ENCODE peak calls at places on chromosome 20, in ten cellular contexts. One of them, this sample, is unnamed.

GRCh38 chr20:2751868-2752630 is 48.4 kb downstream of the CPXM1 start:
- DNase-seq in lower lobe of right lung: peak
- DNase-seq in breast epithelium: no peak
- DNase-seq in dorsolateral prefrontal cortex: no peak
- DNase-seq in CD8-positive, alpha-beta T cell: peak
- DNase-seq in A549: no peak
- DNase-seq in astrocyte of the cerebellum: no peak
- DNase-seq in fibroblast of lung: no peak
- DNase-seq in neural progenitor cell: peak
- DNase-seq in LNCaP clone FGC: no peak
- DNase-seq in this sample: no peak

GRCh38 chr20:56826306-56826970 is 197.3 kb downstream of the TFAP2C start:
- DNase-seq in lower lobe of right lung: no peak
- DNase-seq in breast epithelium: no peak
- DNase-seq in dorsolateral prefrontal cortex: no peak
- DNase-seq in CD8-positive, alpha-beta T cell: no peak
- DNase-seq in A549: no peak
- DNase-seq in astrocyte of the cerebellum: no peak
- DNase-seq in fibroblast of lung: no peak
- DNase-seq in neural progenitor cell: no peak
- DNase-seq in LNCaP clone FGC: no peak
- DNase-seq in this sample: no peak

GRCh38 chr20:61599061-61599930 is 347.2 kb downstream of the CDH4 start:
- DNase-seq in lower lobe of right lung: peak
- DNase-seq in breast epithelium: no peak
- DNase-seq in dorsolateral prefrontal cortex: no peak
- DNase-seq in CD8-positive, alpha-beta T cell: no peak
- DNase-seq in A549: no peak
- DNase-seq in astrocyte of the cerebellum: no peak
- DNase-seq in fibroblast of lung: no peak
- DNase-seq in neural progenitor cell: peak
- DNase-seq in LNCaP clone FGC: no peak
- DNase-seq in this sample: no peak

GRCh38 chr20:18632196-18632789 is 44.4 kb downstream of the DTD1 start:
- DNase-seq in lower lobe of right lung: peak
- DNase-seq in breast epithelium: peak
- DNase-seq in dorsolateral prefrontal cortex: peak
- DNase-seq in CD8-positive, alpha-beta T cell: peak
- DNase-seq in A549: peak
- DNase-seq in astrocyte of the cerebellum: peak
- DNase-seq in fibroblast of lung: peak
- DNase-seq in neural progenitor cell: peak
- DNase-seq in LNCaP clone FGC: no peak
- DNase-seq in this sample: no peak

GRCh38 chr20:40494238-40494637 is 194.8 kb downstream of the MAFB start:
- DNase-seq in lower lobe of right lung: peak
- DNase-seq in breast epithelium: no peak
- DNase-seq in dorsolateral prefrontal cortex: no peak
- DNase-seq in CD8-positive, alpha-beta T cell: no peak
- DNase-seq in A549: no peak
- DNase-seq in astrocyte of the cerebellum: no peak
- DNase-seq in fibroblast of lung: no peak
- DNase-seq in neural progenitor cell: no peak
- DNase-seq in LNCaP clone FGC: no peak
- DNase-seq in this sample: no peak

GRCh38 chr20:12040261-12040660 is 122.6 kb downstream of the BTBD3 start:
- DNase-seq in lower lobe of right lung: no peak
- DNase-seq in breast epithelium: no peak
- DNase-seq in dorsolateral prefrontal cortex: no peak
- DNase-seq in CD8-positive, alpha-beta T cell: no peak
- DNase-seq in A549: no peak
- DNase-seq in astrocyte of the cerebellum: no peak
- DNase-seq in fibroblast of lung: no peak
- DNase-seq in neural progenitor cell: no peak
- DNase-seq in LNCaP clone FGC: no peak
- DNase-seq in this sample: no peak

GRCh38 chr20:5349448-5349847 is 32.7 kb upstream of the PROKR2 start:
- DNase-seq in lower lobe of right lung: no peak
- DNase-seq in breast epithelium: no peak
- DNase-seq in dorsolateral prefrontal cortex: no peak
- DNase-seq in CD8-positive, alpha-beta T cell: no peak
- DNase-seq in A549: no peak
- DNase-seq in astrocyte of the cerebellum: no peak
- DNase-seq in fibroblast of lung: no peak
- DNase-seq in neural progenitor cell: no peak
- DNase-seq in LNCaP clone FGC: no peak
- DNase-seq in this sample: no peak

GRCh38 chr20:51752343-51752951 is 15.7 kb downstream of the ATP9A start:
- DNase-seq in lower lobe of right lung: no peak
- DNase-seq in breast epithelium: no peak
- DNase-seq in dorsolateral prefrontal cortex: no peak
- DNase-seq in CD8-positive, alpha-beta T cell: no peak
- DNase-seq in A549: peak
- DNase-seq in astrocyte of the cerebellum: peak
- DNase-seq in fibroblast of lung: peak
- DNase-seq in neural progenitor cell: no peak
- DNase-seq in LNCaP clone FGC: no peak
- DNase-seq in this sample: peak

GRCh38 chr20:17663040-17663399 is 19.0 kb downstream of the RRBP1 start:
- DNase-seq in lower lobe of right lung: no peak
- DNase-seq in breast epithelium: no peak
- DNase-seq in dorsolateral prefrontal cortex: no peak
- DNase-seq in CD8-positive, alpha-beta T cell: no peak
- DNase-seq in A549: no peak
- DNase-seq in astrocyte of the cerebellum: no peak
- DNase-seq in fibroblast of lung: no peak
- DNase-seq in neural progenitor cell: no peak
- DNase-seq in LNCaP clone FGC: no peak
- DNase-seq in this sample: no peak

GRCh38 chr20:35006531-35006971 is 50.9 kb downstream of the MYH7B start:
- DNase-seq in lower lobe of right lung: no peak
- DNase-seq in breast epithelium: no peak
- DNase-seq in dorsolateral prefrontal cortex: peak
- DNase-seq in CD8-positive, alpha-beta T cell: no peak
- DNase-seq in A549: no peak
- DNase-seq in astrocyte of the cerebellum: no peak
- DNase-seq in fibroblast of lung: no peak
- DNase-seq in neural progenitor cell: no peak
- DNase-seq in LNCaP clone FGC: no peak
- DNase-seq in this sample: no peak

GRCh38 chr20:31720486-31721407 is 1.9 kb downstream of the BCL2L1 start:
- DNase-seq in lower lobe of right lung: no peak
- DNase-seq in breast epithelium: no peak
- DNase-seq in dorsolateral prefrontal cortex: no peak
- DNase-seq in CD8-positive, alpha-beta T cell: no peak
- DNase-seq in A549: no peak
- DNase-seq in astrocyte of the cerebellum: no peak
- DNase-seq in fibroblast of lung: no peak
- DNase-seq in neural progenitor cell: no peak
- DNase-seq in LNCaP clone FGC: no peak
- DNase-seq in this sample: no peak

GRCh38 chr20:137668-138131 is 4.7 kb upstream of the DEFB126 start:
- DNase-seq in lower lobe of right lung: no peak
- DNase-seq in breast epithelium: no peak
- DNase-seq in dorsolateral prefrontal cortex: no peak
- DNase-seq in CD8-positive, alpha-beta T cell: no peak
- DNase-seq in A549: peak
- DNase-seq in astrocyte of the cerebellum: no peak
- DNase-seq in fibroblast of lung: no peak
- DNase-seq in neural progenitor cell: no peak
- DNase-seq in LNCaP clone FGC: no peak
- DNase-seq in this sample: no peak

GRCh38 chr20:61444637-61445036 is 192.6 kb downstream of the CDH4 start:
- DNase-seq in lower lobe of right lung: no peak
- DNase-seq in breast epithelium: no peak
- DNase-seq in dorsolateral prefrontal cortex: no peak
- DNase-seq in CD8-positive, alpha-beta T cell: no peak
- DNase-seq in A549: no peak
- DNase-seq in astrocyte of the cerebellum: no peak
- DNase-seq in fibroblast of lung: no peak
- DNase-seq in neural progenitor cell: no peak
- DNase-seq in LNCaP clone FGC: no peak
- DNase-seq in this sample: no peak

GRCh38 chr20:7147220-7147601 is 379.7 kb downstream of the BMP2 start:
- DNase-seq in lower lobe of right lung: no peak
- DNase-seq in breast epithelium: no peak
- DNase-seq in dorsolateral prefrontal cortex: no peak
- DNase-seq in CD8-positive, alpha-beta T cell: no peak
- DNase-seq in A549: no peak
- DNase-seq in astrocyte of the cerebellum: no peak
- DNase-seq in fibroblast of lung: no peak
- DNase-seq in neural progenitor cell: peak
- DNase-seq in LNCaP clone FGC: no peak
- DNase-seq in this sample: no peak

GRCh38 chr20:63325021-63325471 is 32.1 kb downstream of the COL20A1 start:
- DNase-seq in lower lobe of right lung: no peak
- DNase-seq in breast epithelium: no peak
- DNase-seq in dorsolateral prefrontal cortex: no peak
- DNase-seq in CD8-positive, alpha-beta T cell: no peak
- DNase-seq in A549: no peak
- DNase-seq in astrocyte of the cerebellum: no peak
- DNase-seq in fibroblast of lung: no peak
- DNase-seq in neural progenitor cell: no peak
- DNase-seq in LNCaP clone FGC: no peak
- DNase-seq in this sample: no peak
- TF ChIP-seq CTCF in lower lobe of right lung: no peak
- TF ChIP-seq CTCF in breast epithelium: no peak
- TF ChIP-seq CTCF in dorsolateral prefrontal cortex: no peak
- TF ChIP-seq CTCF in CD8-positive, alpha-beta T cell: no peak
- TF ChIP-seq CTCF in A549: no peak
- TF ChIP-seq CTCF in astrocyte of the cerebellum: no peak
- TF ChIP-seq CTCF in fibroblast of lung: no peak
- TF ChIP-seq CTCF in neural progenitor cell: no peak
- TF ChIP-seq CTCF in LNCaP clone FGC: no peak
- TF ChIP-seq CTCF in this sample: no peak

GRCh38 chr20:58179432-58180099 is 48.9 kb downstream of the ANKRD60 start:
- DNase-seq in lower lobe of right lung: peak
- DNase-seq in breast epithelium: no peak
- DNase-seq in dorsolateral prefrontal cortex: peak
- DNase-seq in CD8-positive, alpha-beta T cell: peak
- DNase-seq in A549: peak
- DNase-seq in astrocyte of the cerebellum: peak
- DNase-seq in fibroblast of lung: peak
- DNase-seq in neural progenitor cell: peak
- DNase-seq in LNCaP clone FGC: no peak
- DNase-seq in this sample: no peak
- H3K4me3 ChIP-seq in lower lobe of right lung: peak
- H3K4me3 ChIP-seq in breast epithelium: peak
- H3K4me3 ChIP-seq in dorsolateral prefrontal cortex: peak
- H3K4me3 ChIP-seq in CD8-positive, alpha-beta T cell: peak
- H3K4me3 ChIP-seq in A549: peak
- H3K4me3 ChIP-seq in astrocyte of the cerebellum: peak
- H3K4me3 ChIP-seq in fibroblast of lung: peak
- H3K4me3 ChIP-seq in neural progenitor cell: peak
- H3K4me3 ChIP-seq in LNCaP clone FGC: peak
- H3K4me3 ChIP-seq in this sample: peak

GRCh38 chr20:36873498-36874189 is 2.3 kb upstream of the TLDC2 start:
- DNase-seq in lower lobe of right lung: peak
- DNase-seq in breast epithelium: no peak
- DNase-seq in dorsolateral prefrontal cortex: no peak
- DNase-seq in CD8-positive, alpha-beta T cell: no peak
- DNase-seq in A549: no peak
- DNase-seq in astrocyte of the cerebellum: no peak
- DNase-seq in fibroblast of lung: peak
- DNase-seq in neural progenitor cell: no peak
- DNase-seq in LNCaP clone FGC: no peak
- DNase-seq in this sample: no peak
- TF ChIP-seq CTCF in lower lobe of right lung: no peak
- TF ChIP-seq CTCF in breast epithelium: no peak
- TF ChIP-seq CTCF in dorsolateral prefrontal cortex: no peak
- TF ChIP-seq CTCF in CD8-positive, alpha-beta T cell: no peak
- TF ChIP-seq CTCF in A549: no peak
- TF ChIP-seq CTCF in astrocyte of the cerebellum: no peak
- TF ChIP-seq CTCF in fibroblast of lung: no peak
- TF ChIP-seq CTCF in neural progenitor cell: no peak
- TF ChIP-seq CTCF in LNCaP clone FGC: no peak
- TF ChIP-seq CTCF in this sample: no peak

DNA sequence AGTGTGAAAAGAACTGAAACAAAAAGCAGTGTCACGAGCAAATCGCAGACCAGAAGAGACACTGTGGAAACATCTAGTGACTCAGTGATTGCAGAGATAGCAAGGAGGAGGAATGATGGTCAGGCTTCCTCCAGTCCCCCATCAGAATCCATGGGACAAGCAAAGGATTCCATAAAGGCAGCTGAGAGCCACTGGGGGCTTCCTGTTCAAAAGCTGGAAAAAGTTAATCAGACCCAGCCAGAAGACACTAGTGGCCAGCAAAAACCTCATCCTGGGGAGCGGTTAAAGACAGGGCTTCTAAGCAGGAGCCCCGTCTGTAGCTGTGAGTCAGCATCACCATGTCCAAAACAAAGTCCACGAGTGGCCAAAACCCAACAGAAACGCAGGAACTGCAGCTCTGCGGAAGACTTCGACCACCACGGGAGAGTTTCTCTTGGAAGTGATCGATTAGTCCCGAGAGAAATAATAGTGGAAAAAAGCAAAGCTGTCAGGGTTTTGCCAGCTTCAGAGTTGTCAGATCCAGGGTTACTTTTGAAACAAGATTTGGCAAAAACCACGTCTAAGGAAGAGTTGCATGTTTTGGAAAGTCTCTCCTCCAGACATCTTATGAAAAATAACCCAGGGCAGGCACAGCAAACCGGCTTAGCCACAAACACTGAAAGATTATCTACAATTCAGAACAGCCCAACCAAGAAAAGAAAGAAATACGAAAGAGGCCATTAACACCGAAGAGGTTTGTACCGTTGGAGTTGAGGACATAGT is 51.0 kb downstream of the JAG1 start:
- DNase-seq in lower lobe of right lung: no peak
- DNase-seq in breast epithelium: no peak
- DNase-seq in dorsolateral prefrontal cortex: no peak
- DNase-seq in CD8-positive, alpha-beta T cell: no peak
- DNase-seq in A549: no peak
- DNase-seq in astrocyte of the cerebellum: peak
- DNase-seq in fibroblast of lung: peak
- DNase-seq in neural progenitor cell: no peak
- DNase-seq in LNCaP clone FGC: no peak
- DNase-seq in this sample: no peak
- H3K4me3 ChIP-seq in lower lobe of right lung: no peak
- H3K4me3 ChIP-seq in breast epithelium: no peak
- H3K4me3 ChIP-seq in dorsolateral prefrontal cortex: no peak
- H3K4me3 ChIP-seq in CD8-positive, alpha-beta T cell: no peak
- H3K4me3 ChIP-seq in A549: no peak
- H3K4me3 ChIP-seq in astrocyte of the cerebellum: peak
- H3K4me3 ChIP-seq in fibroblast of lung: peak
- H3K4me3 ChIP-seq in neural progenitor cell: no peak
- H3K4me3 ChIP-seq in LNCaP clone FGC: no peak
- H3K4me3 ChIP-seq in this sample: no peak

This sample was measured in AG04449.